ENCODE peak calls at places on chromosomes 3 and 15, in eight cellular contexts. T is anterior cingulate cortex; D is hypothalamus; X is stimulated activated CD4-positive, alpha-beta T cell treated with anti-CD3 and anti-CD28 coated beads, Interleukin-1b, Interleukin-23, amount 100 ng/mL, for 24 hours; A is tibial nerve; B is HepG2; E is activated naive CD8-positive, alpha-beta T cell treated with anti-CD3 and anti-CD28 coated beads, Interleukin-2, amount 50 U/mL, for 24 hours; W is tibial artery. O is an unnamed sample.

GRCh38 chr15:40926659-40927496 is 2.3 kb upstream of the DLL4 start:
- DNase-seq in D (no peak), B (no peak), X (no peak), E (no peak), A (no peak), W (no peak), T (no peak), O (no peak)

GRCh38 chr3:112327371-112327951 is 5.5 kb upstream of the CD200 start:
- DNase-seq in A (peak), W (no peak), D (no peak), X (no peak), E (no peak), T (no peak), B (peak), O (no peak)

GRCh38 chr3:8816106-8816505 is 46.7 kb upstream of the OXTR start:
- DNase-seq in D (no peak), W (no peak), T (no peak), X (no peak), B (no peak), A (no peak), E (no peak), O (no peak)

GRCh38 chr3:56894912-56895431 is 93.2 kb upstream of the ARHGEF3 start:
- DNase-seq in W (no peak), T (no peak), A (no peak), E (no peak), X (no peak), D (peak), B (no peak), O (no peak)

GRCh38 chr3:114079761-114080160 is 23.2 kb downstream of the QTRT2 start:
- DNase-seq in B (no peak), E (no peak), W (no peak), A (no peak), T (no peak), D (no peak), X (no peak), O (no peak)

GRCh38 chr3:13104511-13104910 is 31.3 kb upstream of the IQSEC1 start:
- DNase-seq in W (no peak), T (no peak), D (no peak), A (no peak), B (no peak), X (no peak), E (no peak), O (no peak)

GRCh38 chr15:61522375-61522774 is 293.3 kb upstream of the RORA start:
- DNase-seq in E (no peak), X (no peak), T (no peak), W (no peak), B (no peak), A (no peak), D (no peak), O (no peak)

GRCh38 chr15:92164327-92165000 is 229.2 kb upstream of the ST8SIA2 start:
- DNase-seq in E (no peak), B (peak), A (no peak), T (no peak), X (no peak), W (no peak), D (no peak), O (no peak)

GRCh38 chr15:57953874-57954273 is 111.6 kb downstream of the ALDH1A2 start:
- DNase-seq in D (no peak), W (no peak), T (no peak), X (no peak), A (no peak), B (no peak), E (no peak), O (no peak)

GRCh38 chr3:67593761-67594234 is 60.6 kb downstream of the SUCLG2 start:
- DNase-seq in T (no peak), A (no peak), D (no peak), E (no peak), X (no peak), B (peak), W (no peak), O (no peak)

GRCh38 chr3:4474683-4475490 is 7.8 kb upstream of the SUMF1 start:
- DNase-seq in E (peak), B (no peak), X (no peak), A (no peak), D (no peak), T (no peak), W (peak), O (no peak)

GRCh38 chr15:70569718-70570231 is 193.6 kb downstream of the UACA start:
- DNase-seq in W (no peak), T (no peak), B (peak), A (no peak), X (no peak), E (no peak), D (no peak), O (no peak)

GRCh38 chr3:71504250-71505036 is 79.1 kb downstream of the FOXP1 start:
- DNase-seq in T (no peak), A (no peak), X (no peak), E (no peak), B (no peak), W (no peak), D (no peak), O (no peak)

GRCh38 chr3:33437556-33438283 is 2.5 kb downstream of the UBP1 start:
- DNase-seq in B (peak), W (no peak), T (no peak), X (no peak), A (no peak), E (no peak), D (no peak), O (no peak)

GRCh38 chr15:62348119-62348518 is 183.0 kb upstream of the C2CD4B start:
- DNase-seq in W (no peak), A (no peak), E (no peak), X (no peak), B (no peak), D (no peak), T (no peak), O (no peak)

GRCh38 chr3:149258298-149258697 is 36.7 kb upstream of the CP start:
- DNase-seq in B (no peak), W (no peak), A (no peak), T (no peak), E (no peak), X (no peak), D (no peak), O (no peak)

GRCh38 chr3:179323197-179323901 is 518 bp downstream of the ZNF639 start:
- DNase-seq in B (peak), D (peak), T (peak), E (peak), W (peak), X (no peak), A (peak), O (peak)

GRCh38 chr3:171058058-171058457 is 31.5 kb upstream of the SLC2A2 start:
- DNase-seq in D (no peak), T (no peak), B (no peak), A (no peak), W (no peak), X (no peak), E (no peak), O (no peak)

O was measured in T-helper 17 cell.